ENCODE peak calls at places on chromosome 14, in four cellular contexts. One of them, this sample, is unnamed.

GRCh38 chr14:72478397-72479025 is 415.4 kb downstream of the DPF3 start:
- DNase-seq in CD8-positive, alpha-beta memory T cell: no peak
- DNase-seq in right cardiac atrium: no peak
- DNase-seq in CD8-positive, alpha-beta T cell: no peak
- DNase-seq in this sample: no peak

GRCh38 chr14:101590062-101590461 is 28.8 kb downstream of the DIO3 start:
- DNase-seq in CD8-positive, alpha-beta memory T cell: no peak
- DNase-seq in right cardiac atrium: no peak
- DNase-seq in CD8-positive, alpha-beta T cell: no peak
- DNase-seq in this sample: no peak

GRCh38 chr14:32468955-32469354 is 139.9 kb downstream of the AKAP6 start:
- DNase-seq in CD8-positive, alpha-beta memory T cell: no peak
- DNase-seq in right cardiac atrium: no peak
- DNase-seq in CD8-positive, alpha-beta T cell: no peak
- DNase-seq in this sample: peak; percentile 91

GRCh38 chr14:106318700-106319099 is 792.3 kb downstream of the TMEM121 start:
- DNase-seq in CD8-positive, alpha-beta memory T cell: no peak
- DNase-seq in right cardiac atrium: no peak
- DNase-seq in CD8-positive, alpha-beta T cell: peak; percentile 54
- DNase-seq in this sample: no peak

GRCh38 chr14:53368714-53369191 is 215.6 kb upstream of the DDHD1 start:
- DNase-seq in CD8-positive, alpha-beta memory T cell: no peak
- DNase-seq in right cardiac atrium: no peak
- DNase-seq in CD8-positive, alpha-beta T cell: no peak
- DNase-seq in this sample: peak; percentile 82

GRCh38 chr14:35287481-35288013 is 4.6 kb upstream of the PSMA6 start:
- DNase-seq in CD8-positive, alpha-beta memory T cell: no peak
- DNase-seq in right cardiac atrium: no peak
- DNase-seq in CD8-positive, alpha-beta T cell: no peak
- DNase-seq in this sample: no peak

GRCh38 chr14:22829661-22830328 is at the start of gene MRPL52:
- DNase-seq in CD8-positive, alpha-beta memory T cell: peak; percentile 85
- DNase-seq in right cardiac atrium: peak; percentile 92
- DNase-seq in CD8-positive, alpha-beta T cell: peak; percentile 93
- DNase-seq in this sample: peak; percentile 94

GRCh38 chr14:22190411-22191191 is 398.4 kb downstream of the DAD1 start:
- DNase-seq in CD8-positive, alpha-beta memory T cell: no peak
- DNase-seq in right cardiac atrium: no peak
- DNase-seq in CD8-positive, alpha-beta T cell: no peak
- DNase-seq in this sample: no peak

GRCh38 chr14:30389134-30389900 is 169.6 kb upstream of the G2E3 start:
- DNase-seq in CD8-positive, alpha-beta memory T cell: no peak
- DNase-seq in right cardiac atrium: peak; percentile 32
- DNase-seq in CD8-positive, alpha-beta T cell: no peak
- DNase-seq in this sample: peak; percentile 19

GRCh38 chr14:56061051-56061450 is 57.2 kb upstream of the PELI2 start:
- DNase-seq in CD8-positive, alpha-beta memory T cell: no peak
- DNase-seq in right cardiac atrium: no peak
- DNase-seq in CD8-positive, alpha-beta T cell: no peak
- DNase-seq in this sample: no peak

GRCh38 chr14:39015360-39015961 is 87.6 kb downstream of the SEC23A start:
- DNase-seq in CD8-positive, alpha-beta memory T cell: no peak
- DNase-seq in right cardiac atrium: no peak
- DNase-seq in CD8-positive, alpha-beta T cell: no peak
- DNase-seq in this sample: peak; percentile 76

GRCh38 chr14:62209287-62209899 is 447.2 kb downstream of the SNAPC1 start:
- DNase-seq in CD8-positive, alpha-beta memory T cell: no peak
- DNase-seq in right cardiac atrium: no peak
- DNase-seq in CD8-positive, alpha-beta T cell: no peak
- DNase-seq in this sample: peak; percentile 62

GRCh38 chr14:30805284-30805683 is 69.1 kb upstream of the COCH start:
- DNase-seq in CD8-positive, alpha-beta memory T cell: no peak
- DNase-seq in right cardiac atrium: no peak
- DNase-seq in CD8-positive, alpha-beta T cell: no peak
- DNase-seq in this sample: no peak

GRCh38 chr14:79483472-79483871 is 727.8 kb downstream of the DIO2 start:
- DNase-seq in CD8-positive, alpha-beta memory T cell: no peak
- DNase-seq in right cardiac atrium: no peak
- DNase-seq in CD8-positive, alpha-beta T cell: no peak
- DNase-seq in this sample: no peak

GRCh38 chr14:33026850-33027420 is 88.3 kb downstream of the NPAS3 start:
- DNase-seq in CD8-positive, alpha-beta memory T cell: no peak
- DNase-seq in right cardiac atrium: peak; percentile 13
- DNase-seq in CD8-positive, alpha-beta T cell: no peak
- DNase-seq in this sample: peak; percentile 33

GRCh38 chr14:65237956-65238355 is 135.6 kb upstream of the MAX start:
- DNase-seq in CD8-positive, alpha-beta memory T cell: no peak
- DNase-seq in right cardiac atrium: no peak
- DNase-seq in CD8-positive, alpha-beta T cell: no peak
- DNase-seq in this sample: no peak

GRCh38 chr14:36818794-36819384 is 157.2 kb downstream of the PAX9 start:
- DNase-seq in CD8-positive, alpha-beta memory T cell: no peak
- DNase-seq in right cardiac atrium: no peak
- DNase-seq in CD8-positive, alpha-beta T cell: no peak
- DNase-seq in this sample: peak; percentile 71

GRCh38 chr14:44444454-44444853 is 62.6 kb downstream of the FSCB start:
- DNase-seq in CD8-positive, alpha-beta memory T cell: no peak
- DNase-seq in right cardiac atrium: no peak
- DNase-seq in CD8-positive, alpha-beta T cell: no peak
- DNase-seq in this sample: no peak

GRCh38 chr14:99015833-99016232 is 256.2 kb downstream of the BCL11B start:
- DNase-seq in CD8-positive, alpha-beta memory T cell: no peak
- DNase-seq in right cardiac atrium: no peak
- DNase-seq in CD8-positive, alpha-beta T cell: no peak
- DNase-seq in this sample: no peak

GRCh38 chr14:93150227-93151206 is 34.2 kb downstream of the MOAP1 start:
- DNase-seq in CD8-positive, alpha-beta memory T cell: no peak
- DNase-seq in right cardiac atrium: no peak
- DNase-seq in CD8-positive, alpha-beta T cell: no peak
- DNase-seq in this sample: no peak

GRCh38 chr14:36105401-36105800 is 71.1 kb downstream of the PTCSC3 start:
- DNase-seq in CD8-positive, alpha-beta memory T cell: no peak
- DNase-seq in right cardiac atrium: no peak
- DNase-seq in CD8-positive, alpha-beta T cell: no peak
- DNase-seq in this sample: no peak

GRCh38 chr14:94560782-94561655 is at the start of gene SERPINA4:
- DNase-seq in CD8-positive, alpha-beta memory T cell: no peak
- DNase-seq in right cardiac atrium: no peak
- DNase-seq in CD8-positive, alpha-beta T cell: no peak
- DNase-seq in this sample: no peak

GRCh38 chr14:71621276-71621675 is 311.0 kb upstream of the RGS6 start:
- DNase-seq in CD8-positive, alpha-beta memory T cell: no peak
- DNase-seq in right cardiac atrium: no peak
- DNase-seq in CD8-positive, alpha-beta T cell: no peak
- DNase-seq in this sample: no peak

GRCh38 chr14:96297000-96297399 is 41.0 kb downstream of the BDKRB1 start:
- DNase-seq in CD8-positive, alpha-beta memory T cell: no peak
- DNase-seq in right cardiac atrium: no peak
- DNase-seq in CD8-positive, alpha-beta T cell: no peak
- DNase-seq in this sample: peak; percentile 73

GRCh38 chr14:104137297-104138097 is 890 bp upstream of the KIF26A start:
- DNase-seq in CD8-positive, alpha-beta memory T cell: peak; percentile 47
- DNase-seq in right cardiac atrium: peak; percentile 68
- DNase-seq in CD8-positive, alpha-beta T cell: peak; percentile 37
- DNase-seq in this sample: peak; percentile 71

GRCh38 chr14:39426605-39427004 is 5.6 kb downstream of the FBXO33 start:
- DNase-seq in CD8-positive, alpha-beta memory T cell: no peak
- DNase-seq in right cardiac atrium: no peak
- DNase-seq in CD8-positive, alpha-beta T cell: no peak
- DNase-seq in this sample: peak; percentile 71

GRCh38 chr14:100884456-100884855 is 19.1 kb downstream of the RTL1 start:
- DNase-seq in CD8-positive, alpha-beta memory T cell: no peak
- DNase-seq in right cardiac atrium: no peak
- DNase-seq in CD8-positive, alpha-beta T cell: no peak
- DNase-seq in this sample: no peak

GRCh38 chr14:68268197-68268596 is 448.6 kb downstream of the RAD51B start:
- DNase-seq in CD8-positive, alpha-beta memory T cell: no peak
- DNase-seq in right cardiac atrium: no peak
- DNase-seq in CD8-positive, alpha-beta T cell: no peak
- DNase-seq in this sample: no peak

GRCh38 chr14:68271996-68272395 is 452.4 kb downstream of the RAD51B start:
- DNase-seq in CD8-positive, alpha-beta memory T cell: no peak
- DNase-seq in right cardiac atrium: no peak
- DNase-seq in CD8-positive, alpha-beta T cell: no peak
- DNase-seq in this sample: no peak

GRCh38 chr14:68268719-68269118 is 449.1 kb downstream of the RAD51B start:
- DNase-seq in CD8-positive, alpha-beta memory T cell: no peak
- DNase-seq in right cardiac atrium: no peak
- DNase-seq in CD8-positive, alpha-beta T cell: peak; percentile 32
- DNase-seq in this sample: no peak

GRCh38 chr14:68269136-68269535 is 449.6 kb downstream of the RAD51B start:
- DNase-seq in CD8-positive, alpha-beta memory T cell: no peak
- DNase-seq in right cardiac atrium: no peak
- DNase-seq in CD8-positive, alpha-beta T cell: no peak
- DNase-seq in this sample: no peak

GRCh38 chr14:68270342-68270741 is 450.8 kb downstream of the RAD51B start:
- DNase-seq in CD8-positive, alpha-beta memory T cell: no peak
- DNase-seq in right cardiac atrium: no peak
- DNase-seq in CD8-positive, alpha-beta T cell: no peak
- DNase-seq in this sample: no peak
- H3K4me1 ChIP-seq in CD8-positive, alpha-beta memory T cell: peaks cover 39% of the 10 kb centered on the region
- H3K4me1 ChIP-seq in right cardiac atrium: peaks cover 5% of the 10 kb centered on the region
- H3K4me1 ChIP-seq in CD8-positive, alpha-beta T cell: peaks cover 46% of the 10 kb centered on the region
- H3K4me1 ChIP-seq in this sample: no peaks in the 10 kb centered on the region

DNA sequence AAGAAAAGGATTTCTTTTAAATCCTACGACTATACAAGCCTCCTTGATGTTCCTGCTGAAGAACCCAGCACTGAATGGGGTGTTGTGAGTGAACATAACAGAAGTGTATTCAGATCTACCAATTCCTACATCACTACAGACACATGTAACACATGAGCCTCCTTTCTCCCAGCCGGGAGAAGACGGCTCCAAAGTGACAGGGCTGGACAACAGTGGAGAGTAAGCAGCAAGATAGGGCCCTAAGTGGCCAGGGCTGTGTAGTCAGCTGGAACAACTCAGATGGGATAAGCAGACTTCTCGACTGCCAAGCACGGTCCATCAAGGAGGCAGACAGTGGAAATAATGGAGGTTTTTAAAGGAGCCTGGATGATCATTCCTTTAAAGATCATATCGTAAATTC is 73.5 kb downstream of the TTC7B start:
- DNase-seq in CD8-positive, alpha-beta memory T cell: no peak
- DNase-seq in right cardiac atrium: no peak
- DNase-seq in CD8-positive, alpha-beta T cell: no peak
- DNase-seq in this sample: no peak
- H3K4me1 ChIP-seq in CD8-positive, alpha-beta memory T cell: no peaks in the 10 kb centered on the region
- H3K4me1 ChIP-seq in right cardiac atrium: peaks cover 4% of the 10 kb centered on the region
- H3K4me1 ChIP-seq in CD8-positive, alpha-beta T cell: no peaks in the 10 kb centered on the region
- H3K4me1 ChIP-seq in this sample: no peaks in the 10 kb centered on the region

GRCh38 chr14:88007608-88008007 is 2.7 kb downstream of the GPR65 start:
- DNase-seq in CD8-positive, alpha-beta memory T cell: no peak
- DNase-seq in right cardiac atrium: no peak
- DNase-seq in CD8-positive, alpha-beta T cell: no peak
- DNase-seq in this sample: no peak
- H3K4me1 ChIP-seq in CD8-positive, alpha-beta memory T cell: peaks cover 67% of the 10 kb centered on the region
- H3K4me1 ChIP-seq in right cardiac atrium: no peaks in the 10 kb centered on the region
- H3K4me1 ChIP-seq in CD8-positive, alpha-beta T cell: peaks cover 65% of the 10 kb centered on the region
- H3K4me1 ChIP-seq in this sample: no peaks in the 10 kb centered on the region

GRCh38 chr14:73719791-73720190 is 5.6 kb upstream of the PNMA1 start:
- DNase-seq in CD8-positive, alpha-beta memory T cell: no peak
- DNase-seq in right cardiac atrium: no peak
- DNase-seq in CD8-positive, alpha-beta T cell: no peak
- DNase-seq in this sample: no peak
- H3K4me1 ChIP-seq in CD8-positive, alpha-beta memory T cell: peaks cover 1% of the 10 kb centered on the region
- H3K4me1 ChIP-seq in right cardiac atrium: peaks cover 2% of the 10 kb centered on the region
- H3K4me1 ChIP-seq in CD8-positive, alpha-beta T cell: no peaks in the 10 kb centered on the region
- H3K4me1 ChIP-seq in this sample: peaks cover 23% of the 10 kb centered on the region

DNA sequence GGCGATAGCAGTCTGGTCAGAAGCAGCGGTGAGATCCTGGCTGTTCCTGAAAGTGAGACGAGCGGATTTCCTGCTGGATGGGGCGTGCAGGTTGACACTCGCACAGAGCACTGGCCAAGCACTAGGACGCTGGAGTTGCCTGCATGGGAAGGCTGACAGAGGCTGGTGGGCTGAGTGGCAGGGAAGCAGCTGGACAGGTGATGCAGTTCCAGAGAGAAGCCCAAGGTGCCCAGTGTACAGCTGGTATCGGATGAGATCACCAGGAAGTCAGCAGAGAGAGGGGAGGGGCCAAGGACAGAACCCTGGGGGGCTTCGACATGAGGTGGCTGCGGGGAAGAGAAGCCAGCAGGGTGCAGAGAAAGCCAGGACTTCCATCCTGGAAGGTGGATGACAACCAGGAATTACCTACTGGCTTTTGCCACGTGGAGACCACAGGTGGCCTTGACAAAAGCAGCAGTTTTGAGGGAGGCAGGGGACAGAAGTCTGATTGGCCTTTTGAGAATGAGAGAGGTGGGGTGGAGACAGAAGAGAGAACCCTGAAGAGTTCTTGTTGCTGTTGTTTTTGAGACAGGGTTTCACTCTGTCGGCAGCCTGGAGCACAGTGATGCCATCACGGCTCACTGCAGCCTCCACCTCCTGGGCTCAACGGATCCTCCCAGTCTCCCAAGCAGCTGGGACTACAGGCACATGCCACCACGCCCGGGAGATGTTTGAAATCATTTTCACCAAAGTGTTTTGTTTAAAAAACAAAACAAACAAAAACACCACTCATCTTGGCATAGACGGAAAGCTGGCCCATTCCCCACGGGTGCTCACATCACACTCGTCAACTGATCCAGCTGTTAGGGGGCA is 35.3 kb downstream of the CDC42BPB start:
- DNase-seq in CD8-positive, alpha-beta memory T cell: no peak
- DNase-seq in right cardiac atrium: no peak
- DNase-seq in CD8-positive, alpha-beta T cell: no peak
- DNase-seq in this sample: peak; percentile 33
- H3K4me1 ChIP-seq in CD8-positive, alpha-beta memory T cell: no peaks in the 10 kb centered on the region
- H3K4me1 ChIP-seq in right cardiac atrium: peaks cover 23% of the 10 kb centered on the region
- H3K4me1 ChIP-seq in CD8-positive, alpha-beta T cell: no peaks in the 10 kb centered on the region
- H3K4me1 ChIP-seq in this sample: peaks cover 55% of the 10 kb centered on the region

DNA sequence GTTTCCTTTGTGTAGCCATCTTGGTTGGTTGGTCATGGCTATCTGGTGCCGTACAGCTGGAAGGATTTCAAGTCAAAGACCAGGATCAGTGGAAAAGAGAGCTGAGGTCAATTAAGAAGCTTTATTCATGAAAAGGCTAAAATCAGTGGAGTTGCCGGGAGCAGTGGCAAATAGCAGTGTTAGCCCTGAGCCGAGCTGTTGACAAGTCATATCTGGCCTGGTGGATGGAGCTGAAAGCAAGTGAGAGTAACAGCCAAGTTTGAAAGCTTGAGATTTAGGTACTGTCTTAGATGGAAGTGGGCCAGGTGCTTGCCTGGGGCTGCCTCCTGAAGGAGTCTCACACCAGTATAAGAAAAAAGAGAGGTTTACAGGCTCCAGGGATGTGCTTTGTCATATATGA is 9.0 kb downstream of the BATF start:
- DNase-seq in CD8-positive, alpha-beta memory T cell: no peak
- DNase-seq in right cardiac atrium: no peak
- DNase-seq in CD8-positive, alpha-beta T cell: no peak
- DNase-seq in this sample: no peak
- H3K4me1 ChIP-seq in CD8-positive, alpha-beta memory T cell: peaks cover 24% of the 10 kb centered on the region
- H3K4me1 ChIP-seq in right cardiac atrium: peaks cover 1% of the 10 kb centered on the region
- H3K4me1 ChIP-seq in CD8-positive, alpha-beta T cell: peaks cover 16% of the 10 kb centered on the region
- H3K4me1 ChIP-seq in this sample: peaks cover 19% of the 10 kb centered on the region

GRCh38 chr14:58636129-58636528 is 1.6 kb upstream of the DACT1 start:
- DNase-seq in CD8-positive, alpha-beta memory T cell: no peak
- DNase-seq in right cardiac atrium: no peak
- DNase-seq in CD8-positive, alpha-beta T cell: no peak
- DNase-seq in this sample: no peak
- H3K4me1 ChIP-seq in CD8-positive, alpha-beta memory T cell: peaks cover 13% of the 10 kb centered on the region
- H3K4me1 ChIP-seq in right cardiac atrium: no peaks in the 10 kb centered on the region
- H3K4me1 ChIP-seq in CD8-positive, alpha-beta T cell: no peaks in the 10 kb centered on the region
- H3K4me1 ChIP-seq in this sample: peaks cover 23% of the 10 kb centered on the region

This sample was measured in adipocyte.